ENCODE peak calls at places on chromosomes 7 and 10, in six cellular contexts. One of them, this sample, is unnamed.

GRCh38 chr7:1087462-1087809 is 477 bp upstream of the GPER1 start:
- DNase-seq in neuronal stem cell: no peak
- DNase-seq in pancreas: no peak
- DNase-seq in upper lobe of right lung: no peak
- DNase-seq in stimulated activated CD4-positive, alpha-beta T cell treated with anti-CD3 and anti-CD28 coated beads, Interleukin-2, amount 100 ng/mL, for 4 hours: no peak
- DNase-seq in G401: no peak
- DNase-seq in this sample: no peak

GRCh38 chr7:32481921-32482320 is 8.3 kb downstream of the LSM5 start:
- DNase-seq in neuronal stem cell: no peak
- DNase-seq in pancreas: no peak
- DNase-seq in upper lobe of right lung: no peak
- DNase-seq in stimulated activated CD4-positive, alpha-beta T cell treated with anti-CD3 and anti-CD28 coated beads, Interleukin-2, amount 100 ng/mL, for 4 hours: no peak
- DNase-seq in G401: no peak
- DNase-seq in this sample: no peak

GRCh38 chr10:116257785-116258184 is 15.2 kb downstream of the GFRA1 start:
- DNase-seq in neuronal stem cell: no peak
- DNase-seq in pancreas: no peak
- DNase-seq in upper lobe of right lung: no peak
- DNase-seq in stimulated activated CD4-positive, alpha-beta T cell treated with anti-CD3 and anti-CD28 coated beads, Interleukin-2, amount 100 ng/mL, for 4 hours: no peak
- DNase-seq in G401: no peak
- DNase-seq in this sample: no peak

GRCh38 chr10:85702768-85703167 is 663.8 kb downstream of the GRID1 start:
- DNase-seq in neuronal stem cell: no peak
- DNase-seq in pancreas: no peak
- DNase-seq in upper lobe of right lung: no peak
- DNase-seq in stimulated activated CD4-positive, alpha-beta T cell treated with anti-CD3 and anti-CD28 coated beads, Interleukin-2, amount 100 ng/mL, for 4 hours: no peak
- DNase-seq in G401: no peak
- DNase-seq in this sample: no peak

GRCh38 chr7:140685407-140686087 is 11.0 kb upstream of the NDUFB2 start:
- DNase-seq in neuronal stem cell: no peak
- DNase-seq in pancreas: no peak
- DNase-seq in upper lobe of right lung: no peak
- DNase-seq in stimulated activated CD4-positive, alpha-beta T cell treated with anti-CD3 and anti-CD28 coated beads, Interleukin-2, amount 100 ng/mL, for 4 hours: no peak
- DNase-seq in G401: no peak
- DNase-seq in this sample: no peak

GRCh38 chr10:14225374-14225773 is 105.3 kb downstream of the FRMD4A start:
- DNase-seq in neuronal stem cell: no peak
- DNase-seq in pancreas: no peak
- DNase-seq in upper lobe of right lung: no peak
- DNase-seq in stimulated activated CD4-positive, alpha-beta T cell treated with anti-CD3 and anti-CD28 coated beads, Interleukin-2, amount 100 ng/mL, for 4 hours: no peak
- DNase-seq in G401: no peak
- DNase-seq in this sample: no peak

GRCh38 chr7:118902600-118902999 is 678.1 kb downstream of the ANKRD7 start:
- DNase-seq in neuronal stem cell: no peak
- DNase-seq in pancreas: no peak
- DNase-seq in upper lobe of right lung: no peak
- DNase-seq in stimulated activated CD4-positive, alpha-beta T cell treated with anti-CD3 and anti-CD28 coated beads, Interleukin-2, amount 100 ng/mL, for 4 hours: no peak
- DNase-seq in G401: no peak
- DNase-seq in this sample: no peak

GRCh38 chr10:60719721-60720120 is 58.6 kb upstream of the CDK1 start:
- DNase-seq in neuronal stem cell: no peak
- DNase-seq in pancreas: no peak
- DNase-seq in upper lobe of right lung: no peak
- DNase-seq in stimulated activated CD4-positive, alpha-beta T cell treated with anti-CD3 and anti-CD28 coated beads, Interleukin-2, amount 100 ng/mL, for 4 hours: no peak
- DNase-seq in G401: no peak
- DNase-seq in this sample: no peak

GRCh38 chr7:132295198-132295597 is 281.1 kb downstream of the PLXNA4 start:
- DNase-seq in neuronal stem cell: no peak
- DNase-seq in pancreas: no peak
- DNase-seq in upper lobe of right lung: no peak
- DNase-seq in stimulated activated CD4-positive, alpha-beta T cell treated with anti-CD3 and anti-CD28 coated beads, Interleukin-2, amount 100 ng/mL, for 4 hours: no peak
- DNase-seq in G401: no peak
- DNase-seq in this sample: no peak

GRCh38 chr10:91712315-91712714 is 79.4 kb upstream of the PPP1R3C start:
- DNase-seq in neuronal stem cell: no peak
- DNase-seq in pancreas: no peak
- DNase-seq in upper lobe of right lung: no peak
- DNase-seq in stimulated activated CD4-positive, alpha-beta T cell treated with anti-CD3 and anti-CD28 coated beads, Interleukin-2, amount 100 ng/mL, for 4 hours: no peak
- DNase-seq in G401: no peak
- DNase-seq in this sample: peak; percentile 35

This sample was measured in NCI-H69.